ENCODE peak calls at places on chromosomes 6 and 20, in four cellular contexts. W is H1, T is GM12878, F is HepG2. K is an unnamed sample.

GRCh38 chr6:22709804-22710203 is 140.4 kb downstream of the HDGFL1 start:
- DNase-seq in W (no peak), T (no peak), F (no peak), K (no peak)

GRCh38 chr6:104633125-104633524 is 226.6 kb downstream of the HACE1 start:
- DNase-seq in W (no peak), T (no peak), F (no peak), K (no peak)

GRCh38 chr6:154164397-154164796 is 125.4 kb downstream of the OPRM1 start:
- DNase-seq in W (no peak), T (no peak), F (no peak), K (no peak)

GRCh38 chr6:108608453-108609275 is 47.9 kb downstream of the FOXO3 start:
- DNase-seq in W (no peak), T (no peak), F (no peak), K (no peak)

GRCh38 chr20:10523438-10523837 is 88.3 kb downstream of the SLX4IP start:
- DNase-seq in W (no peak), T (no peak), F (no peak), K (no peak)

GRCh38 chr6:170052991-170053821 is 237.7 kb downstream of the DLL1 start:
- DNase-seq in W (no peak), T (no peak), F (no peak), K (no peak)

GRCh38 chr6:113829702-113830058 is 27.5 kb upstream of the MARCKS start:
- DNase-seq in W (no peak), T (no peak), F (no peak), K (no peak)

GRCh38 chr6:8588176-8588575 is 152.8 kb upstream of the SLC35B3 start:
- DNase-seq in W (no peak), T (no peak), F (no peak), K (no peak)

DNA sequence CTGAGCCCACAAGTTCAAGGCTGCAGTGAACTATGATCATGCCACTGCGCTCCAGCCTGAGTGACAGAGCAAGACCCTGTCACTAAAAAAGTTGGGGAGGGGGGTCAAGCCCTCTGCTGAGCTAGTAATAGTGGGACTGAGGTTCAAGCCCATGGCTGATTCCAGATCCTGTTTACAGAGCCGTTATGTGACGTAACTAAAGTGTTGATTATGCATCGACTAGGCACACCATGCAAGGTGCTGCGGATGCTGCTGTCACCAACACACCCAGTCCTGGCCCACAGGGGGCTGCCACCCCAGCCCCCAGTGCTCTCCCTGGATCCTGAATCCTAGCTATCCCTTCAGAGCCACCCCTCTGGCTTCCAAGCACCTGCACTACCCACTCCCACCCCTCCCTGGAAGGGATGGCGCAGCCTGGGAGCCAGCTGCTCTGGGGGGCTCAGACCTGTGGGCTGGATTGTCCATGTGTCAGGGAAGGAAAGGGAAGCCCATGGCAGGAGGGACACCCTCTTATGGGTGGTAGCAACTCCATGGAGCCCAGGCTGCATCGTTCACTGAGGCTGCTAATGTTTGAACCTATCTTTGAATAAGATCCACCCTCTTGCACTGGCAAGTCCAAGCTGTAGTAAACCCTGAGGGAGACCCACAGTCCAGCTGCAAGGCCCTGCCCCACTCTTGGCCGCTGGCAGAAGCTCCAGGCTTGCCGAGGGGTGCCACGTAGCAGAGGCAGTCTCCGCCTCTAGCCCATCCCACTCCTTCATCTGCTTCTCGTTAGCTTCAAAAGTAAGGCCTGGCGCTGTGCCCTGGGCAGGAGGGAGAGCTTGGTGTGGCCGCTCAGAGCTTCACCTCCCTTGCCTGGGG is 95.0 kb downstream of the SNX5 start:
- DNase-seq in W (no peak), T (no peak), F (peak; percentile 91), K (peak; percentile 85)
- TF ChIP-seq GABPA in W (no peak), T (no peak), F (no peak), K (no peak)

GRCh38 chr20:62472020-62472342 is 3.8 kb downstream of the GATA5 start:
- DNase-seq in W (no peak), T (no peak), F (no peak), K (no peak)
- H3K9ac ChIP-seq in W (no peak overlapping the region), T (no peak overlapping the region), F (no peak overlapping the region), K (no peak overlapping the region)

GRCh38 chr6:90369024-90369519 is 72.4 kb upstream of the BACH2 start:
- DNase-seq in W (peak; percentile 27), T (peak; percentile 90), F (peak; percentile 20), K (no peak)
- TF ChIP-seq TCF12 in W (no peak), T (peak; percentile 41), F (no peak), K (peak; percentile 95)

GRCh38 chr20:542777-543368 is 717 bp downstream of the CSNK2A1 start:
- DNase-seq in W (no peak), T (no peak), F (no peak), K (no peak)
- TF ChIP-seq GABPA in W (no peak), T (no peak), F (no peak), K (no peak)

DNA sequence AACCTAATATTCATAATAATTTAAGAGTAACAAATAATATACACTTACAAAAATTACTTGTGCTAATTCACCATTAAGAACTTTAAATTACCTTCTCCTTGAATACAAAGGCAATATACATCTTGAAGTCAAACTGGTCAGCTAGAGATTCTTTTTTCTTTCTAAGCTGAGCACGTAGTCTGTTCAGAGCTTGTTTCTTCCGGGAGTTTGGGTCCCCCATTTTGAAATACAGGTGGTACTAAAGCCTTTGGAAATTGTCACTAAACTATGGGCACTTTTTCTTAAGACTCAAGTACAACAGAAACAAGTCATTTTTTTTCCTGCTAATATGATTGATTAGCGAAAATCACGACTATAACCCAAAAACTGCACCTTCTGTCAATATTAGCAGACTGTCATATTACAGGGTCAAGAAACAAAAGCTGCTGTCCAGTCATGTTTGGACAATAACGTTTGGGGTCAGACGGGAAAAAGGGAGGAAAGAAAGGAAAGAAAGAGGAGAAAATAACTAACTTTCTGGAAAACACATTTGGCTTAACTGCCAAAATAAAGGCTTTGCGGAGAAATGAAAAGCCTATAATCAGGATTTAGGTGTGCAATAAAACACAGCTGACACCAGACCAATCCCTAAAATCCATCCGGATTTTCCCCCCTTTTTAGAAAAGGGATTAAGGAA is 367 bp downstream of the C6orf62 start:
- DNase-seq in W (no peak), T (no peak), F (no peak), K (no peak)
- H3K9ac ChIP-seq in W (no peak overlapping the region), T (peak overlapping the region; percentile 99), F (peak overlapping the region; percentile 99), K (peak overlapping the region; percentile 100)

DNA sequence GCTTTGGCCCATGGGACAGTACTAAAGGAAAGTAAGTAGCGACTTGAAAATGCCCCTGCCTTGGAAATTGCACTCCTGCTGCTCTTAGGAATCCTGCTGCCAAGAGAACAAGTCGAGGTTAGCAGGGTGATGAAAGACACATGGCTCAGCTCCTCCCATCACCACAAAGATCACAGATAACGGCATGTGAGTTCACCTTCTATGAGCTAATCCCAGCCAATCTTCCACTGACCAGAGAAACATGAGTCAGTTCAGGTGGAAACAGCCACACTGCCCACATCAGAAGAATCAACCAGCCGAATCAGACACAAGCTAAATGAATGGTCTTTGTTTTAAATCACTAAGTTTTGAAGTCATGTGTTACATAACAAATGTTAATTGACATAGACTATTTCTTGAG is 106.3 kb downstream of the PRKN start:
- DNase-seq in W (no peak), T (no peak), F (peak; percentile 45), K (peak; percentile 42)
- TF ChIP-seq TCF12 in W (no peak), T (no peak), F (no peak), K (no peak)

DNA sequence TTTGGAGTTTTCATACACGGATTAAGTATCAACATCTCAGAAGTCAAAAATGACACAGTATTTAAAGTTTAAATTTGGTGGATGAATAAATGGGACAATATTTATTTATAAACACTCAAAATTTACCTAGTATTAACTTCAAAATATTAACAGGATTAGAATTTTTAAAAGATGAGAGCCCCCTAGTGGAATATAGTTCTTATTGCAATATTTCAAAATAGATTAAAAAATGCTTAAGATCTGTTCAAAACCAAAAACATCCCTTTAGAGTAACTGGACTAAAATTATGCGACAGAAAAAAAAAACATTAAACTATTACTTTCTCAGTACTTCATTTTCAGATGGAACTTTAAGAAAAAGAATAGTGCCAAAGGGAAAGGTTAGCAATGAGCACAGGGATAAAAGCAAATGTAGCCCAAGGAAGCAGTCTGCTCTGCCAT is 56.6 kb downstream of the SNX14 start:
- DNase-seq in W (no peak), T (no peak), F (no peak), K (peak; percentile 14)
- TF ChIP-seq GABPA in W (no peak), T (no peak), F (no peak), K (no peak)

GRCh38 chr20:37419774-37420542 is 74.0 kb downstream of the SRC start:
- DNase-seq in W (no peak), T (no peak), F (no peak), K (no peak)
- H3K9ac ChIP-seq in W (no peak overlapping the region), T (no peak overlapping the region), F (no peak overlapping the region), K (no peak overlapping the region)

GRCh38 chr6:111201155-111201554 is 113.9 kb downstream of the SLC16A10 start:
- DNase-seq in W (no peak), T (no peak), F (no peak), K (peak; percentile 19)

GRCh38 chr6:111199935-111200822 is 112.9 kb downstream of the SLC16A10 start:
- DNase-seq in W (no peak), T (no peak), F (no peak), K (no peak)

GRCh38 chr6:111198841-111199240 is 111.5 kb downstream of the SLC16A10 start:
- DNase-seq in W (no peak), T (no peak), F (no peak), K (no peak)

GRCh38 chr6:111201764-111202163 is 114.5 kb downstream of the SLC16A10 start:
- DNase-seq in W (no peak), T (no peak), F (no peak), K (no peak)

DNA sequence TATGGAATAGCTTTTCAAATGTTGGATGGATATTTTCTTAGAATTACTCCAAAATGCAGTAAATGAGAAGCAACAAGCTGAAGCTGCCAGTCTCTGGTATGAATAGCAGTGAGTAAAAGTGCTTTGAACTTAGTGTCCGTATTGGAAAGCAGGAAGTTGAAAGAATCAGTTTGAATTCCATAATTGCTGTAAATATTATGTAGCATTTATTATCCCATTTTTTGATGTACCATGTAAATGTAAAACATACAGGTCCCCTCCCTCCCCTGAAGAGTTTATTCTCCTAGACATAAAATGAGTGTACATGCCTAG is 113.5 kb downstream of the SLC16A10 start:
- DNase-seq in W (no peak), T (no peak), F (no peak), K (no peak)
- TF ChIP-seq TCF12 in W (no peak), T (no peak), F (no peak), K (no peak)

DNA sequence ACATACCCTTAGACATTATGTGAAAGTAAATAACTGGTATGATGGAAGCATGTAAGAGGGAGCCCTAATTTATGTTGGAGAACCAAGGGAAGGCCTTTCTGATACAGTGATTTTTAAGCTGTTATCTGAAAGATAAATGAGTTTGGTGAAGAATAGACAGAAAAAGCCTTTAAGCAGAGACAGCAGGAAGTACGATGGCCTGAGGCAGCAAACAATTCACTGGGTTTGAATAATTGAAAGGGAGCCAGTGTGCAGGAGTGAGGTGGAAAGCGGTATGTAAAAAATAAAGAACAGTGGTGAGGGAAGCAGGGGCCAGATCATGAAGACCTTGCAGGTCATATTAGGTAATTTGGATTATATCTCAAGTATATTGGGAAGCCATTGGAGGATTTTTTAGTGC is 4.1 kb upstream of the RAB23 start:
- DNase-seq in W (no peak), T (no peak), F (no peak), K (no peak)
- TF ChIP-seq GABPA in W (no peak), T (no peak), F (no peak), K (no peak)

K was measured in SK-N-SH.